ENCODE peak calls at places on chromosomes 1 and 21, in four cellular contexts. H is neuronal stem cell; U is uterus; Z is CD4-positive, CD25-positive, alpha-beta regulatory T cell. W is an unnamed sample. For H3K36me3, H3K4me1 and H3K27me3, the result is how much of the 10 kb centered on the place peaks cover.

GRCh38 chr1:224623743-224624333 is 7.7 kb downstream of the CNIH3 start:
- DNase-seq in U (no peak), H (no peak), Z (peak), W (no peak)

GRCh38 chr21:45152265-45152746 is 77.9 kb downstream of the ADARB1 start:
- DNase-seq in H (no peak), Z (peak), U (no peak), W (no peak)

GRCh38 chr1:18513995-18514394 is 33.3 kb downstream of the KLHDC7A start:
- DNase-seq in Z (no peak), U (no peak), H (no peak), W (no peak)

GRCh38 chr1:56461158-56462127 is 117.9 kb downstream of the PLPP3 start:
- DNase-seq in U (no peak), H (no peak), Z (no peak), W (no peak)

GRCh38 chr1:35885961-35886558 is 3.1 kb downstream of the AGO1 start:
- DNase-seq in H (peak), U (no peak), Z (no peak), W (peak)

GRCh38 chr1:210440081-210440480 is 111.4 kb downstream of the HHAT start:
- DNase-seq in H (no peak), U (no peak), Z (no peak), W (no peak)

GRCh38 chr1:29984544-29985375 is 738.6 kb downstream of the MATN1 start:
- DNase-seq in H (no peak), U (no peak), Z (no peak), W (no peak)

GRCh38 chr1:23904748-23905357 is 8.3 kb downstream of the CNR2 start:
- DNase-seq in Z (no peak), U (no peak), H (no peak), W (no peak)

GRCh38 chr1:26408604-26409003 is 2.0 kb upstream of the LIN28A start:
- DNase-seq in Z (peak), U (peak), H (peak), W (peak)

GRCh38 chr1:118960567-118961136 is 27.5 kb downstream of the TBX15 start:
- DNase-seq in U (no peak), H (no peak), Z (no peak), W (peak)

GRCh38 chr1:244429818-244430217 is 21.9 kb downstream of the ADSS2 start:
- DNase-seq in Z (no peak), U (no peak), H (no peak), W (no peak)

GRCh38 chr1:117412472-117412871 is 45.2 kb downstream of the MAN1A2 start:
- DNase-seq in H (no peak), Z (no peak), U (no peak), W (no peak)

GRCh38 chr1:29478879-29479278 is 242.6 kb downstream of the PTPRU start:
- DNase-seq in Z (no peak), U (no peak), H (peak), W (no peak)

GRCh38 chr1:53582211-53583020 is 123.2 kb downstream of the DMRTB1 start:
- DNase-seq in U (peak), Z (no peak), H (no peak), W (peak)

GRCh38 chr1:156616463-156616862 is 2.8 kb upstream of the HAPLN2 start:
- DNase-seq in Z (no peak), U (peak), H (no peak), W (no peak)

GRCh38 chr1:3659093-3659492 is 6.8 kb downstream of the TP73 start:
- DNase-seq in U (no peak), Z (no peak), H (no peak), W (no peak)

GRCh38 chr21:43298546-43299440 is 128.1 kb downstream of the SIK1 start:
- DNase-seq in H (no peak), U (no peak), Z (no peak), W (no peak)

GRCh38 chr1:53219711-53220110 is 723 bp downstream of the CZIB start:
- DNase-seq in H (no peak), Z (no peak), U (no peak), W (no peak)

GRCh38 chr1:201085902-201086735 is 26.1 kb downstream of the CACNA1S start:
- DNase-seq in U (peak), H (peak), Z (peak), W (peak)

GRCh38 chr21:41692216-41692615 is 74.6 kb downstream of the RIPK4 start:
- DNase-seq in U (no peak), Z (no peak), H (no peak), W (no peak)

GRCh38 chr1:27366411-27367159 is at the start of gene MAP3K6:
- DNase-seq in Z (no peak), H (peak), U (peak), W (peak)

GRCh38 chr21:32554832-32555436 is 30.4 kb downstream of the TCP10L start:
- DNase-seq in Z (no peak), U (no peak), H (no peak), W (no peak)

GRCh38 chr1:11600901-11601300 is 53.3 kb downstream of the FBXO2 start:
- DNase-seq in H (no peak), Z (no peak), U (no peak), W (no peak)

GRCh38 chr1:200473698-200474371 is 64.0 kb upstream of the ZNF281 start:
- DNase-seq in U (no peak), Z (no peak), H (no peak), W (no peak)

GRCh38 chr1:204652556-204652955 is 33.0 kb downstream of the LRRN2 start:
- DNase-seq in U (no peak), Z (no peak), H (no peak), W (no peak)

GRCh38 chr1:100038401-100039306 is 68.9 kb downstream of the SLC35A3 start:
- DNase-seq in H (peak), Z (peak), U (peak), W (peak)

GRCh38 chr1:29055160-29055559 is 68.5 kb downstream of the TMEM200B start:
- DNase-seq in Z (no peak), H (no peak), U (no peak), W (no peak)

GRCh38 chr21:44973598-44973997 is 33.8 kb downstream of the SLX9 start:
- DNase-seq in Z (no peak), U (no peak), H (no peak), W (no peak)

GRCh38 chr1:39670689-39671088 is 1.2 kb downstream of the NT5C1A start:
- DNase-seq in Z (no peak), U (no peak), H (no peak), W (no peak)

GRCh38 chr1:6753320-6754140 is 31.7 kb upstream of the CAMTA1 start:
- DNase-seq in U (no peak), Z (no peak), H (no peak), W (no peak)

GRCh38 chr1:9984253-9984652 is 12.8 kb upstream of the RBP7 start:
- DNase-seq in H (no peak), U (no peak), Z (no peak), W (no peak)

GRCh38 chr1:54944610-54945392 is 35.6 kb upstream of the TMEM61 start:
- DNase-seq in U (peak), Z (peak), H (peak), W (peak)
- H3K36me3 ChIP-seq in U (under half), Z (under half), H (under half), W (under half)

DNA sequence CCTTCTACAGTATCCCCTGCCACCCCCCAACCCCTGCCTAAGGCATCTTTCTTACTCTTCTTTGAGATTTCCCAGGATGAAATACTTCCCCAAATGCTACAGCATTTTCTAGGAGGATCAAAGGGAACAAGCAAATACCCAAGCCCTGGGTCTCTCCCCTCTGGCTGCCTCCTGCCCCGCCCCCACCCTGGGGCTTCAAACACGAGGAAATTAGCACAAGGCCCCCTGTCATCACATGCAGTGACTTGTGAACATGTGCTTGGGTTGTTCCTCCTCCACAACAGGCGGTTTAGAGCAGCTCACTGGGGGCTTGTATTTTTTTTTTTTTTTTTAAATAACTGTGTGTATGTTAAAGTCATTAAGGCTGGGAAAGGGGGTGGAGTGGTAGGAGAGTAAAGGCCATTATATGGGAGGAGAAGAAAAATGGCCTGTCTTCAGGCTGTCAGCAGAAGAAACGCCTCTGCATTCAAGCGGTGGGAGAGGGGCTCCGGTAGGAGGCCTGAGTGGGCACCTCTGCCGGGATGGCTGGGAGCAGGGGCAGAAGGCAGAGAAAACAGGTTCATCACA is 64.3 kb downstream of the PLXNA2 start:
- DNase-seq in Z (no peak), U (no peak), H (no peak), W (peak)
- H3K4me1 ChIP-seq in Z (under half), U (under half), H (under half), W (half or more)

DNA sequence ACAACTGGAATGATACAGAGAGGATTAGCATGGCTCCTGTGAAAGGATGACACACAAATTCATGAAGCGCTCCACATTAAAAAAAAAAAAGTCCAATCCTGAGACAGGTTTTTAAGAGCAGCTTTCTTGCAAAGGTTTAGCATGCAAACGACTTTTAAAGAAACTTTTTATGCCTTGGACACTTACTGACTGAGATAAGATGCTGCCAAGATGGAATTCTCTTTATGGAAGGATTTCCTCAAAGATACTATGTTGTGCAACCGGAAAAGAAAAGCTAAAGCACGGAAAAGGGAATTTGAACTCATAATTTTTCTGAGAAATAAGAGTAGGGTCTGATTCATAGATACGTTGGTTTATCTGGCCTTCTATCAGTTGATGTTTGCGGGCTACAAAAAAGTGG is 27.3 kb downstream of the PIGP start:
- DNase-seq in U (no peak), Z (no peak), H (no peak), W (no peak)
- H3K27me3 ChIP-seq in U (under half), Z (under half), H (under half), W (under half)

GRCh38 chr1:93638307-93638847 is 43.3 kb downstream of the BCAR3 start:
- DNase-seq in H (no peak), Z (no peak), U (no peak), W (peak)
- H3K36me3 ChIP-seq in H (half or more), Z (under half), U (under half), W (under half)

DNA sequence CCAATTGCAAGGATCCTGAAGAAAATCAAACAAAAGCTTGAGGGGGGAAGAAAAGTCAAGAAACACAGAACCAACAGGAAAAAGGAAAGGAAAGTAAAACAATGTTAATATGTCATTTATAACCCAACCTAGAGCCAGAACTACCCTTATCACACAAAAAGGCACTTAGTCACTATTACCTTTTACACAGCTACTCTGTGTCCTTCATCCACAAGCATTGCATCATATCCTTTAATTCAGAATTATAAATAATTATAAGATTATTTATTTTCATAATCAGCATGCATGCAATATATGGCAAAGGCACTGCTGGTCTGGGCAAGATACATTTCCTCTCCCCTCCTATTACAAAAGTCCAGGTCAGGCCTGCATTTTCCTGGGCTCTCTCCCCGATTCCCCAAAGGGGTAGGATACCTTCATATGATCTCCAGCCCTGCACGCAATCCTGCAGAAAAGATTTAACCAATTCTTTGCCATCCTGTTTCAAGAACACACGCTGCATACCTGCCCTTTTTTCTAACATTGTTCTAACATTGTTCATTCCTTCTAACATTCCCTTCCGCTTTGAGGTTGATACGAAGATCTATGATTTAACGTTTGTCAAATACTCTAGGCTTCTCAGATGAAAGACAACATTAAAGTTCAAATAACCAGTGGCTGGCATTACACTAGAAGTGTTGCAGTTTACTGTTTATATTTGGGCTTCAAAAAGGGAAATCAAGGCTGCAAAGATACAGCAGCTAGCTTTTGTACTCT is 4.3 kb downstream of the PTPN14 start:
- DNase-seq in Z (no peak), H (no peak), U (no peak), W (no peak)
- H3K4me1 ChIP-seq in Z (under half), H (under half), U (under half), W (under half)

GRCh38 chr1:203306089-203306969 is 1.0 kb downstream of the BTG2 start:
- DNase-seq in U (peak), H (no peak), Z (no peak), W (peak)

GRCh38 chr1:203304391-203304918 is 864 bp upstream of the BTG2 start:
- DNase-seq in Z (no peak), U (no peak), H (no peak), W (no peak)

GRCh38 chr1:203306970-203307541 is 1.7 kb downstream of the BTG2 start:
- DNase-seq in U (no peak), H (no peak), Z (no peak), W (no peak)

GRCh38 chr1:203305809-203306088 is 430 bp downstream of the BTG2 start:
- DNase-seq in H (no peak), Z (no peak), U (no peak), W (no peak)

DNA sequence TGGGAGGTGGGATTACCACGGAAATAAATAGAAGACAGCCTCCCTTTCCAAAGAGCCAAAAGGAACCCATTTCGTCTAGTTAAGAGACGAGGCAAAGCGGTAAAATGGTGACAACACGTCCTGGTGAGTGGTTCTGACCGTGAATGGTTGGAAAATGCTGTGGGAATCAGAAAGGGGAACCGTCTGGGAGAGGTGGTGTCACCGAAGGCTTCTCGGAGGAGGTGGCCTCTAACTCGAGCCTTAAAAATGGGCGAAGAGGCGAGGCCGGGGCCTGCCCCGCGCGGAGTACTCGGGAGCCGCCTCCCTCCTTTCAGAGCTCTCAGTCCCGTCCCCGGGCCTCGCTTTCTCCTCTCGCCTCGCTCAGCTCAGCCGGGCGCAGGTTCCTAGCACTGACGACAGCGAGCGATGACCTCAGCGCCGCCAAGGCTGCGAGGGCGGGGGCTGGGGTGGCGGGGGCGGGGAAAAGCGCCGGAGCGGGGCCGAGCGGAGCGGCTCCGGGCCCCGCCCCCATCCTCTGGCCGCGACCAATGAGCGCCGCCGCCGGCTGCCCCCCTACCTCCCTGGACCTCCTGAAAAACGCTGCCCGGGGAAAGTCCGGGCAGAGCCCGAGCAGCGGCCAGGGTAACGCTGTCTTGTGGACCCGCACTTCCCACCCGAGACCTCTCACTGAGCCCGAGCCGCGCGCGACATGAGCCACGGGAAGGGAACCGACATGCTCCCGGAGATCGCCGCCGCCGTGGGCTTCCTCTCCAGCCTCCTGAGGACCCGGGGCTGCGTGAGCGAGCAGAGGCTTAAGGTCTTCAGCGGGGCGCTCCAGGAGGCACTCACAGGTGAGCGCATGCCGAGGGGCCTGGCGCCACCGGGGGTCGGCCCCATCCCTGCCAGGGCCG is at the start of gene BTG2:
- DNase-seq in H (peak), U (peak), Z (peak), W (peak)
- H3K27me3 ChIP-seq in H (under half), U (under half), Z (under half), W (under half)

GRCh38 chr1:16208270-16208987 is 4.0 kb downstream of the ARHGEF19 start:
- DNase-seq in Z (no peak), H (no peak), U (no peak), W (no peak)

GRCh38 chr1:16210581-16210980 is 1.9 kb downstream of the ARHGEF19 start:
- DNase-seq in U (no peak), Z (no peak), H (no peak), W (no peak)

GRCh38 chr1:16209847-16210407 is 2.5 kb downstream of the ARHGEF19 start:
- DNase-seq in H (no peak), Z (no peak), U (no peak), W (no peak)

GRCh38 chr1:16207318-16208269 is 4.9 kb downstream of the ARHGEF19 start:
- DNase-seq in Z (no peak), U (peak), H (no peak), W (no peak)

DNA sequence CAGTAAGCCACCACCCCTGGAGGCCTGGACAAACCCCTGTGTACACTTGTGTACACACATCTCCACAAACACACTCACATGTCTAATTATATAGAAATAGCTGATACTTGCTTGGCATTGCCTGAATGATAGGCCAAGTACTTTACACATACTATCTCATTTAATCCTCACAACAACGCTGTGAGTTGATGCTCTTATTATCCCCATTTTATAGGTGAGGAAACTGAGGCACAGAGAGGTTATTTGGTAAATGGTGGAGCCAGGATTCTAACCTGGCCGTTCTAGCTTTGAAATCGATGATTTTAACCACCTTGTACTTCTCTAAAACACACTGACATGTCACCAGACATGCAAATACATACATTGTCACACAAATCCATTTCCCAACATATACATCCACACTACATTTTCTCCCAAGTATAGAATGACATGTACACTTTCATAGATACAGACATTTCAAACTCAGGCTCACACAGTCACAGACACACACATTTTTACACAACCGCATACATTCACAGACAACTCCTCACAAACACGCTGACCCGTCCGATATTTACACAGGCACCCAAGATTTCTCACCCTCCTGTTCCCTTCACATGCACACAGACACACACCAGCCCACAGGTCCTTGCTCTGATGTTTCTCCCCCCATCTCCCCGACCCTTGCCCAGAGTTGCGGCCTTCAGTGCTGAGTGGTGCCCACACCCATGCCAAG is 3.2 kb downstream of the ARHGEF19 start:
- DNase-seq in Z (no peak), U (no peak), H (no peak), W (no peak)
- H3K36me3 ChIP-seq in Z (under half), U (under half), H (under half), W (under half)

GRCh38 chr1:20227704-20228103 is 41.4 kb upstream of the PLA2G2C start:
- DNase-seq in H (no peak), U (no peak), Z (no peak), W (no peak)

GRCh38 chr1:20219991-20220390 is 33.7 kb upstream of the PLA2G2C start:
- DNase-seq in Z (no peak), U (no peak), H (no peak), W (no peak)

GRCh38 chr1:20223106-20223505 is 36.8 kb upstream of the PLA2G2C start:
- DNase-seq in Z (no peak), H (no peak), U (no peak), W (no peak)

GRCh38 chr1:20228314-20228713 is 42.0 kb upstream of the PLA2G2C start:
- DNase-seq in H (no peak), U (no peak), Z (no peak), W (no peak)

GRCh38 chr1:20223659-20224058 is 37.3 kb upstream of the PLA2G2C start:
- DNase-seq in U (no peak), Z (no peak), H (no peak), W (no peak)
- H3K4me1 ChIP-seq in U (under half), Z (under half), H (under half), W (under half)

DNA sequence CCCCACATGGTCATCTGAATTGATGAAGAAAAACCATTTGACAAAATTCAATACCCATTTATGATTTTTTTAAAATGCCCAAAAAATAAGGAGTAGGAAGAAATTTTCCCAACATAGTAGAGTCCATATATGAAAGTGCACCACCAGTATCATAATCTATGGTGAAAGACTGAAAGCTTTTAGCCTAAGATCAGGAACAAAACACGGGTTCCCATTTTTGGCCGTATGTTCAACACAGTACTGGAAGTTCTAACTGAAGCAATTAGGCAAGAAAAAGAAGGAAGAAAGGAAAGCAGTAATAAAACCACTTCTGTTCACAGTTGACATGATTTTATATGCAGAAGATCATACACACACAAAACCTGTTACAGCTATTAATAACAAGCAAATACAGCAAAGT is 227.8 kb upstream of the RAB4A start:
- DNase-seq in H (no peak), U (no peak), Z (no peak), W (no peak)
- H3K27me3 ChIP-seq in H (under half), U (under half), Z (under half), W (under half)

W was measured in Caco-2.